ENCODE peak calls at places on chromosomes 6 and 20, in six cellular contexts. Q, W, T, N, F and A are unnamed samples.

GRCh38 chr20:4601630-4602296 is 119.9 kb upstream of the PRND start:
- ATAC-seq in Q (no peak), W (no peak), T (no peak), N (no peak), F (no peak), A (no peak)

GRCh38 chr20:18957328-18957727 is 143.7 kb downstream of the SCP2D1 start:
- ATAC-seq in Q (no peak), W (no peak), T (no peak), N (no peak), F (no peak), A (no peak)

GRCh38 chr6:90008908-90009501 is 114.7 kb downstream of the GJA10 start:
- ATAC-seq in Q (no peak), W (no peak), T (no peak), N (no peak), F (no peak), A (no peak)

GRCh38 chr6:143615785-143616184 is 62.0 kb upstream of the PHACTR2 start:
- ATAC-seq in Q (no peak), W (no peak), T (peak; percentile 64), N (no peak), F (no peak), A (no peak)

GRCh38 chr6:85436408-85436807 is 13.5 kb upstream of the NT5E start:
- ATAC-seq in Q (no peak), W (peak; percentile 77), T (no peak), N (no peak), F (no peak), A (no peak)

GRCh38 chr6:49557177-49557576 is 6.7 kb downstream of the C6orf141 start:
- ATAC-seq in Q (no peak), W (no peak), T (no peak), N (no peak), F (no peak), A (no peak)

GRCh38 chr20:41905186-41905585 is 287.0 kb upstream of the CHD6 start:
- ATAC-seq in Q (no peak), W (no peak), T (no peak), N (no peak), F (no peak), A (no peak)

GRCh38 chr6:41208439-41209106 is 7.6 kb upstream of the TREML2 start:
- ATAC-seq in Q (no peak), W (no peak), T (peak; percentile 15), N (no peak), F (no peak), A (no peak)

GRCh38 chr6:87092435-87092834 is 2.5 kb downstream of the CGA start:
- ATAC-seq in Q (no peak), W (no peak), T (no peak), N (no peak), F (no peak), A (no peak)

GRCh38 chr20:43985608-43986316 is 71.1 kb downstream of the TOX2 start:
- ATAC-seq in Q (no peak), W (no peak), T (no peak), N (no peak), F (no peak), A (no peak)

GRCh38 chr6:52503853-52504777 is 72.7 kb downstream of the TRAM2 start:
- ATAC-seq in Q (peak; percentile 82), W (peak; percentile 85), T (peak; percentile 10), N (peak; percentile 8), F (peak; percentile 95), A (peak; percentile 82)

GRCh38 chr6:79712616-79713015 is 81.5 kb downstream of the SH3BGRL2 start:
- ATAC-seq in Q (no peak), W (no peak), T (no peak), N (no peak), F (no peak), A (no peak)

GRCh38 chr6:159074120-159074684 is 29.4 kb upstream of the TAGAP start:
- ATAC-seq in Q (peak; percentile 66), W (no peak), T (peak; percentile 97), N (peak; percentile 47), F (peak; percentile 94), A (no peak)

GRCh38 chr6:132614554-132614953 is 9.5 kb downstream of the TAAR2 start:
- ATAC-seq in Q (no peak), W (no peak), T (peak; percentile 29), N (no peak), F (no peak), A (no peak)

GRCh38 chr6:167091149-167092107 is 31.5 kb upstream of the CCR6 start:
- ATAC-seq in Q (no peak), W (peak; percentile 52), T (no peak), N (peak; percentile 74), F (no peak), A (no peak)

GRCh38 chr20:46520976-46521579 is 7.7 kb upstream of the ZNF334 start:
- ATAC-seq in Q (peak; percentile 71), W (peak; percentile 67), T (peak; percentile 91), N (peak; percentile 96), F (peak; percentile 80), A (no peak)

GRCh38 chr6:69825904-69826303 is 29.1 kb upstream of the LMBRD1 start:
- ATAC-seq in Q (no peak), W (no peak), T (no peak), N (peak; percentile 96), F (peak; percentile 62), A (no peak)

GRCh38 chr6:106731144-106731842 is 101.9 kb downstream of the QRSL1 start:
- ATAC-seq in Q (peak; percentile 34), W (no peak), T (no peak), N (peak; percentile 95), F (no peak), A (no peak)

GRCh38 chr6:153090241-153090930 is 40.7 kb downstream of the RGS17 start:
- ATAC-seq in Q (peak; percentile 93), W (no peak), T (no peak), N (no peak), F (no peak), A (no peak)

GRCh38 chr20:7085448-7085847 is 318.0 kb downstream of the BMP2 start:
- ATAC-seq in Q (no peak), W (no peak), T (no peak), N (no peak), F (no peak), A (no peak)

GRCh38 chr6:41228616-41229015 is 467 bp downstream of the TREML4 start:
- ATAC-seq in Q (no peak), W (peak; percentile 60), T (no peak), N (peak; percentile 25), F (peak; percentile 88), A (no peak)

DNA sequence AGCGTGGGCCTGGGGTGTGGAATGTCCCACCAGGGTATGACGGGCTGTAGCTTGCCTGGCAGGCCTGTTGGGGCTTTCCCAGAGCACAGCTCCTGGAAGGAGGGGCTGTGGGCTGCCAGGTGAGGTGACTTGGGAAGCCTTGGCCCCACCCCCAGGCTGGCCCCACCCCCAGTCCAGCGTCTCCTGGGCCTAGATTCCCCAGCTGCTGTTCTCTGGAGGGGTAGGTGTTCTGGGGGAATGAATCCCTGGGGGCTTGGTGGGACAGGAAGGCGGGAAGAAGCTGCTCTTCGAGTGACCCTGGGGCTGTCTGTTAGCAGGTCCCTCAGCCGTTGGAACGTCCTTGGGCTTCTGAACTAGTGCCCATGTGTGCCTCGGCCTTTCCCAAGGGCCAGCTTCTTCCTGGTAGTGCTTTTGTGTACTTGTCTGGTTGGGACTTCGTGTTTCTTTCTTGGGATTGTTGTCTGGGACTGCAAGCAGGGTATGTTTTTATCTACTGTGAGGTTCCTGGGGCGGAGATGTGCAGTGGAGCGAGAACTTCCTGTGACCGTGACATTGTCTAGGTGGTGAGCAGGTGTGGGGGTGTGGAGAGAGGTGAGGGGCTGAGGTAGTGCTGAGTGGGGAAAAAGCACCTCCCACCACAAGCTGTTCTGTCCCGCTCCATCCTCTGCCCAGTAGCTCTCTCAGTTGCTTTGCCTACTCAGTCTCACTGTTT is 1.4 kb upstream of the DDR1 start:
- ATAC-seq in Q (no peak), W (no peak), T (peak; percentile 60), N (peak; percentile 5), F (peak; percentile 9), A (no peak)
- TF ChIP-seq EP300 in Q (no peak), W (no peak), T (no peak), N (no peak), F (no peak), A (no peak)

GRCh38 chr20:59004493-59004762 is 2.6 kb downstream of the CTSZ start:
- ATAC-seq in Q (no peak), W (no peak), T (no peak), N (no peak), F (no peak), A (no peak)
- H3K4me3 ChIP-seq in Q (no peak overlapping the region), W (peak overlapping the region; percentile 89), T (peak overlapping the region; percentile 92), N (peak overlapping the region; percentile 13), F (no peak overlapping the region), A (no peak overlapping the region)

GRCh38 chr6:31660998-31661866 is 654 bp upstream of the C6orf47 start:
- ATAC-seq in Q (no peak), W (no peak), T (no peak), N (no peak), F (no peak), A (no peak)
- TF ChIP-seq POLR2A in Q (no peak), W (no peak), T (no peak), N (no peak), F (peak; percentile 38), A (no peak)

DNA sequence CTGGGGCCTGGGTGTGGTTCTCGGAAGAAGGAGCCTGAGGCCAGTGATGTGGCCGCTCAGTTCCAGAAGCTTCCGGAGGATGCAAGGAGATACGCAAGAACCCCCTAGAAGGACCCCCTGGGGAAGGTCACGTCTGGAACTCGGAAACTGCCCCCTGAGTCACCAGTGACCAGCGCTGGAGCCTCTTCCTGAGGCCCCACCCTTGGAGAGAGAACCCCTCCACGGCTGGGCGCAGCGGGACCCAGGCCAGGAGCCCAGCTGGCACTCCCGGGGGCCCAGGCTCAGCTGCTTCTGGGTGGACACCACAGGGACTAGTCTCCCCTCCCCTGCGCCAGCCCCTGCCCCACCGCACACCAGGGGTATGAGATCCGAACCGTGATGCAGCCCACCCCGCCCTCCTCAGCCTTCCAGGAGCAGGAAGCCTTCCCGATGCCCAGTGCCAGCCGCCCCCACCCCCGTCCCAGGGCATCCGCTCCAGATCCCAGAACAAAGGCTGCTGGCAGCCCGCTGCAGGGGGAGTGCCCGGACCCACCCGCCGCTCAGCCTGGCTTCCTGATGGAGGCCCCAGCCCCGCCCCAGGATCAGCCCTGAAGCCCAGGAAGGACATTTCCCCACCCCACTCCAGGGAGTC is 7.5 kb downstream of the LAMA5 start:
- ATAC-seq in Q (peak; percentile 8), W (no peak), T (no peak), N (no peak), F (no peak), A (peak; percentile 46)
- TF ChIP-seq EP300 in Q (peak; percentile 89), W (peak; percentile 93), T (no peak), N (no peak), F (no peak), A (no peak)

DNA sequence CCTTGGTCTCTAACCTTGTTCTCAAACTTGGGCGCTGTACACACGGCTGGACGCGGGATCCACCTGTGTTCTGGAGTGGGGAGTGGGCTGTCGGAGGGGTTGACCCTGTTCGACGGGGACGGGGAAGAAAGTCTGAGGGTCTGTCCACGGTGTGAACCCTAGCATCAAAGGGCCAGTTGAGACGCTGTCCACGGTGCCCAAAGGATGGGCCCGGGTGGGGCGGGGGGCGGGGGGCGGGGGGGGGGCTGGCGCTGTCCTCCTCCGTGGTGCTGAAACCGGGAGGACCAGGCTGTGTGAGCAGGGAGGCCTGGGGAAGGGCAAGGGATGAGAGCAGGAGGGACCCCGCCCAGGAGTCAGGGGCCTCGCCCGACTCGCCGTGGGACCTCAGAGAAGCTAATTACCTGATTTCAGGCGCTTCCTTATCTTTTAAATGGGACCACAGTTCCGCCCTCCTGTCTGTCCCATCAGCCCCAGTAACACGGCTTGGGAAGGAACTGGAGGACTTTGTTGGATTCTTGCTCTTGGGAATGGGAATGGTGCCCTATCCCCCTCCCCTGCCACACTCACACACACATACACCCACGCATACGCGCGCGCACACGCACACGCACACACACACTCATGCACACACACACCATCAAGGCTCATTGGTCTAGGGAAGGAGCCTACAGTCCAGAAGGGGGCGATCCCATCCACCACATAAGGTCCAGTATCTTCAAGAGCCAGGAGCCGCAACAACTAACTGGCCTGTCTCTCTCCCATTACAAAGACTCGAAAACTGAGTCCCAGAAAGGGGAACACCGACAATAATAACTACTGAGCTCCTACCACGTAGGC is 1.0 kb upstream of the VSTM2L start:
- ATAC-seq in Q (peak; percentile 71), W (peak; percentile 65), T (peak; percentile 94), N (peak; percentile 49), F (peak; percentile 91), A (peak; percentile 54)
- H3K4me3 ChIP-seq in Q (peak overlapping the region; percentile 82), W (peak overlapping the region; percentile 51), T (peak overlapping the region; percentile 61), N (no peak overlapping the region), F (no peak overlapping the region), A (peak overlapping the region; percentile 58)